ENCODE peak calls at places on chromosomes 12 and 14, in four cellular contexts. B is pancreas, J is neuronal stem cell, F is mesenchymal stem cell. T is an unnamed sample.
A peak's percentile ranks its signal among the peaks of the same experiment; 100 is the strongest.

GRCh38 chr12:66191547-66192126 is 2.6 kb downstream of the IRAK3 start:
- DNase-seq in B (no peak), J (no peak), F (no peak), T (no peak)

GRCh38 chr12:82357845-82358199 is 365 bp downstream of the CCDC59 start:
- DNase-seq in B (no peak), J (no peak), F (no peak), T (no peak)

GRCh38 chr14:45156067-45156466 is 20.3 kb downstream of the FANCM start:
- DNase-seq in B (no peak), J (no peak), F (no peak), T (no peak)

GRCh38 chr14:91867316-91867988 is at the start of gene TC2N:
- DNase-seq in B (no peak), J (no peak), F (no peak), T (no peak)

GRCh38 chr14:39266871-39267591 is 33.3 kb downstream of the MIA2 start:
- DNase-seq in B (peak; percentile 91), J (peak; percentile 73), F (peak; percentile 85), T (no peak)

GRCh38 chr12:104929368-104929767 is 28.7 kb downstream of the SLC41A2 start:
- DNase-seq in B (no peak), J (no peak), F (no peak), T (no peak)

GRCh38 chr12:29207120-29207519 is 58.0 kb downstream of the FAR2 start:
- DNase-seq in B (no peak), J (no peak), F (no peak), T (no peak)

GRCh38 chr12:55467836-55468235 is 2.1 kb downstream of the OR6C70 start:
- DNase-seq in B (no peak), J (no peak), F (no peak), T (no peak)

GRCh38 chr14:67620217-67620789 is 583 bp downstream of the ARG2 start:
- DNase-seq in B (peak; percentile 50), J (peak; percentile 47), F (peak; percentile 23), T (no peak)

GRCh38 chr14:52015411-52016030 is 26.2 kb downstream of the RTRAF start:
- DNase-seq in B (no peak), J (no peak), F (no peak), T (no peak)

GRCh38 chr12:21169878-21170472 is 39.0 kb downstream of the SLCO1B1 start:
- DNase-seq in B (no peak), J (peak; percentile 74), F (peak; percentile 49), T (peak; percentile 15)

GRCh38 chr12:47991106-47991550 is 13.1 kb downstream of the COL2A1 start:
- DNase-seq in B (peak; percentile 26), J (no peak), F (no peak), T (no peak)

GRCh38 chr12:47993491-47993890 is 10.8 kb downstream of the COL2A1 start:
- DNase-seq in B (no peak), J (no peak), F (no peak), T (no peak)

GRCh38 chr12:47990351-47991105 is 13.7 kb downstream of the COL2A1 start:
- DNase-seq in B (no peak), J (no peak), F (no peak), T (no peak)

GRCh38 chr12:47992776-47993175 is 11.5 kb downstream of the COL2A1 start:
- DNase-seq in B (peak; percentile 15), J (no peak), F (no peak), T (no peak)

DNA sequence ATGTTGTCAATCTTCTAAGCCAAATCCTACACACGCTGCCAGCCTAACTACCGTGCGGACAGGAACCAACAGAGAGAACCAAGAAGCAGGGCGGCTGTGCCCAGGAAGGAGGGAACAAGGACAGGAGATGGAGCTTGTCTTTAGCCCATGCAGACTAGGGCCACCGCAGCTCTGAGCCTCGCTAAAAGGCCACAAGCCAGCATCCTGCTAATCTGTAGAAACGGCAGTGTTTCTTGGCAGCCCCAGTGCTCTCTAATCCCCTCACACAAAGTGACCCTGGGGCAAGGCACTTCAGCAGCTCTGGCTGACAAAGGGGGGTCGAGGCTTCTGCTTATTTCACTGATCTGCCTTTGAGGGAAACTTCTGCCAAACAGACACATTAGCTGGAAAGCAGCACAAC is 12.7 kb downstream of the COL2A1 start:
- DNase-seq in B (peak; percentile 40), J (peak; percentile 55), F (no peak), T (no peak)
- H3K27me3 ChIP-seq in B (no peaks in the 10 kb centered on the region), J (no peaks in the 10 kb centered on the region), F (peaks cover 92% of the 10 kb centered on the region), T (peaks cover 5% of the 10 kb centered on the region)

GRCh38 chr12:121766290-121767039 is 27.0 kb downstream of the RHOF start:
- DNase-seq in B (no peak), J (no peak), F (no peak), T (no peak)
- H3K4me1 ChIP-seq in B (no peaks in the 10 kb centered on the region), J (peaks cover 11% of the 10 kb centered on the region), F (peaks cover 58% of the 10 kb centered on the region), T (no peaks in the 10 kb centered on the region)

DNA sequence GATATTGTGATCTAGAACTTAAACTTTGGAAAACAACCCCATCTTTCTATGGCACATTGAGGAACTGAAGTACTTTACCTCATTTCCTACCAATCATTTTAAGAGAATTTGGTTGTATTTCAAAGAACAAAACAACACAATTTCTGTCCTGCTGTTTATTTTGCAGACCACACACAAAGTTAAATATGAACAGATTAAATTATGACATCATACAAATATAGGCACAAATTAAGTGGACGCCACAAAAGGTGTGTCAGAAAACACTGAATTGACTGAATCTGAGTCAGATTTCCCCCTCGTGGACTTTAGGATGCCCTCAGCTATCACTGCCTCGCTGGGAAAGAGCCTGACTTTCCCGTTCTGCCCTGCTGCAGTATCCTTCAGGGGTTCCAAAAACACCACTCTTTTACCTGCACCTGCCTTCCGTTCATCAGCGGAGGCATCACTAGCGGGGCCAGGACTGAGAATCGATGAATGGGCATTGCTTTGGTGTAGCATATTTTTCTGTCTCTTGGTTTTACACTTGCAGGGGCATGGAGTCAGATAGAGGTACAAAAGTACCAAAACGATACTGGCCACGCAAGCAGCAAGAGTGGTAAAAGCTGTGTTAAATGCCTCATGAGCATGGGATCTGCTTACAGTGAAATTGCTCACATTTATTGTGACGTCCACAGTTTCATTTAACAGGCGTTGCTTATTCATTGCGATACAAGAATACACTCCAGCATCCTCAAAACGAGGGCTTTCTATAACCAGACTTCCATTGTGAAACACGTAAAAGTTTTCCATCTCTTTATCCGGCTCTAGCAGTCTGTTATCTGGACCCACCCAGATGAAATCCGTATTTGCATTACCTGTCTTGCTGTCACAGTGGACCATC is 2.0 kb upstream of the PCED1B start:
- DNase-seq in B (no peak), J (no peak), F (no peak), T (no peak)
- H3K27me3 ChIP-seq in B (no peaks in the 10 kb centered on the region), J (peaks cover 60% of the 10 kb centered on the region), F (peaks cover 42% of the 10 kb centered on the region), T (peaks cover 2% of the 10 kb centered on the region)

DNA sequence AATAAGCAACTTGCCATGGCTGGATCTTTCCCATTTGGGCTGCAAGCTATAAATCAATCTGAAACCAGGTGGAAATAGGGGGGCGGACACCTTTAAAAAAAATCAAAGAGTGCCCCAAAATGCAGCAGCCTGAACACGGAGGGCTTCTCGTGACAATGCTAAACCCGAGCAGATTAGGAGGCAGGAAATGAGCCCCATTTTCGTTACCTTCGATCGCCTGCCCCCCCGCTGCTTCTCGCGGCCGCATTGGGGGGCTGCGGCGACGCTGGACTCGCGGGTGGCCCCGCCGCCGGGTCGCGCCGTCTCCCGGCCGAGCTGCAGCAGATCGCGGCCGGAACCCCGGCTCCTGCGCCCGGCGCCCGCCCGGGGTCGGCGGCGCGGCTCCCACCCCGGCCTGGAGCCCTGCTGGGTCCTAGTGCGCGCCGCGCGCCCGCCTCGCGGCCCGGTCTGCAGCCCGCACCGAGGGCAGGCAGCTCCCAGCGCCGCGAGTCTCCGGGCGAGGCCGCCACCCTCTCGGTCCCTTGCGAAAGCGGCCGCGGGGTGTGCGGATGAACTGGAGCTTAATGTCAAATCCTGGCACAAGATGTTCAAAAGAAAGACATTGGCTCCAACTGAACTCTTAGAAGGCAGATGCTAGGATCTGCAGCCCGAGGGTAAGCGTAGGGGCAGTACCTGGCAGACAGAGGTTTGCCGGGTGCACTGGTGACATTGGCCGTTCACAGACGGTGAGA is 202.0 kb upstream of the FOXN3 start:
- DNase-seq in B (peak; percentile 86), J (peak; percentile 71), F (peak; percentile 71), T (no peak)
- H3K4me1 ChIP-seq in B (peaks cover 6% of the 10 kb centered on the region), J (peaks cover 7% of the 10 kb centered on the region), F (peaks cover 2% of the 10 kb centered on the region), T (no peaks in the 10 kb centered on the region)

GRCh38 chr14:77201696-77202095 is 20.1 kb downstream of the TMEM63C start:
- DNase-seq in B (peak; percentile 36), J (no peak), F (no peak), T (no peak)
- H3K27me3 ChIP-seq in B (no peaks in the 10 kb centered on the region), J (peaks cover 20% of the 10 kb centered on the region), F (peaks cover 78% of the 10 kb centered on the region), T (no peaks in the 10 kb centered on the region)

DNA sequence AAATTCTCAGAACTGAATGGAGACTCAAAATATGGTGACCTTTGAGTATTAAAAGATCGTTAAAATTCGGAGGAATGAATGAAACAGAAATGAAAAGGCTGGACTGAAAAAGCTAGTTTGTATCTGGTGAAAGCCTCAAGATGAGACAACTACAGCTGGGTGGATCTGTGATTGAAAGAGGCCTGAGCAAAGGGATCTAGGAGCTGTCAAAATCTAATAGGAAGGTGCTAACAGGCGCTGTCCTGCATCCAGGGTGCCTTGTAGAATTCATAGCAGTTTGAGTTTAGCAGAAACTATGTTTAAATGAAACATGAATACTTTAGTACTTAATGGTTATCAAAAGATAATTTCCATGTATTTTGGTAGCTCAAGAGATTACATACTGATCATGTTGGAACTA is 2.3 kb downstream of the YY1 start:
- DNase-seq in B (no peak), J (no peak), F (peak; percentile 44), T (no peak)
- H3K4me1 ChIP-seq in B (peaks cover 39% of the 10 kb centered on the region), J (peaks cover 2% of the 10 kb centered on the region), F (peaks cover 15% of the 10 kb centered on the region), T (peaks cover 24% of the 10 kb centered on the region)

DNA sequence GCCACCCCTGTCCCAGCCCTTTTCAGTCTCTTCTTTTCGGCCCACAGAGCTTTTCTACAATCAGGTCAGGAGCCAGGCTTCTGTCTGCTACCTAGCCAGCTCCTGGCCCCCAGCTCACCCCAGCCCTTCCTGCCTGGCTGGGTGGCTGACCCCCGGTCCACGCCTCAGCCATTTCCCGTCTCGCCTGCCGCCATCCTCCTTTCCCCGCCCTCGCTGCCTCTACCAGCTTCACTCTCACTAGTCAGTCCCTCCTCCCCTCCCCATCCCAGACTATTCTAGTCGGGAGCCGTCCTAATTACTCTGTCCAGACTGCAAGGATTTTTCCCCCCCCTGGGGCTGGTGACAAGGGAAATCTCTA is 876 bp downstream of the DHH start:
- DNase-seq in B (no peak), J (no peak), F (no peak), T (no peak)
- H3K27me3 ChIP-seq in B (peaks cover 5% of the 10 kb centered on the region), J (peaks cover 47% of the 10 kb centered on the region), F (peaks cover 66% of the 10 kb centered on the region), T (no peaks in the 10 kb centered on the region)